ENCODE peak calls at places on chromosomes 3 and 15, in eight cellular contexts. L, X, J, W, E, T, H and Q are unnamed samples.

GRCh38 chr3:5213574-5213966 is 26.1 kb downstream of the EDEM1 start:
- DNase-seq in L (no peak), X (no peak), J (no peak), W (no peak), E (no peak), T (peak; percentile 69), H (no peak), Q (no peak)

GRCh38 chr3:157888040-157888439 is 218.2 kb downstream of the SHOX2 start:
- DNase-seq in L (no peak), X (no peak), J (no peak), W (no peak), E (no peak), T (no peak), H (no peak), Q (no peak)

GRCh38 chr3:134677196-134677986 is 26.6 kb upstream of the KY start:
- DNase-seq in L (peak; percentile 52), X (no peak), J (no peak), W (no peak), E (no peak), T (peak; percentile 79), H (no peak), Q (no peak)

GRCh38 chr3:51954120-51954519 is 1.1 kb upstream of the GPR62 start:
- DNase-seq in L (no peak), X (no peak), J (no peak), W (no peak), E (no peak), T (no peak), H (no peak), Q (no peak)

GRCh38 chr3:138594935-138595259 is 837 bp upstream of the CEP70 start:
- DNase-seq in L (no peak), X (no peak), J (no peak), W (no peak), E (no peak), T (no peak), H (no peak), Q (no peak)

GRCh38 chr3:22089284-22089683 is 338.3 kb upstream of the ZNF385D start:
- DNase-seq in L (peak; percentile 45), X (no peak), J (no peak), W (peak; percentile 7), E (no peak), T (no peak), H (peak; percentile 7), Q (no peak)

GRCh38 chr3:171801738-171802600 is 8.3 kb downstream of the PLD1 start:
- DNase-seq in L (no peak), X (no peak), J (no peak), W (peak; percentile 85), E (peak; percentile 68), T (no peak), H (no peak), Q (no peak)

GRCh38 chr3:194051554-194052175 is 84.3 kb upstream of the HES1 start:
- DNase-seq in L (no peak), X (no peak), J (no peak), W (no peak), E (no peak), T (no peak), H (peak; percentile 56), Q (no peak)

DNA sequence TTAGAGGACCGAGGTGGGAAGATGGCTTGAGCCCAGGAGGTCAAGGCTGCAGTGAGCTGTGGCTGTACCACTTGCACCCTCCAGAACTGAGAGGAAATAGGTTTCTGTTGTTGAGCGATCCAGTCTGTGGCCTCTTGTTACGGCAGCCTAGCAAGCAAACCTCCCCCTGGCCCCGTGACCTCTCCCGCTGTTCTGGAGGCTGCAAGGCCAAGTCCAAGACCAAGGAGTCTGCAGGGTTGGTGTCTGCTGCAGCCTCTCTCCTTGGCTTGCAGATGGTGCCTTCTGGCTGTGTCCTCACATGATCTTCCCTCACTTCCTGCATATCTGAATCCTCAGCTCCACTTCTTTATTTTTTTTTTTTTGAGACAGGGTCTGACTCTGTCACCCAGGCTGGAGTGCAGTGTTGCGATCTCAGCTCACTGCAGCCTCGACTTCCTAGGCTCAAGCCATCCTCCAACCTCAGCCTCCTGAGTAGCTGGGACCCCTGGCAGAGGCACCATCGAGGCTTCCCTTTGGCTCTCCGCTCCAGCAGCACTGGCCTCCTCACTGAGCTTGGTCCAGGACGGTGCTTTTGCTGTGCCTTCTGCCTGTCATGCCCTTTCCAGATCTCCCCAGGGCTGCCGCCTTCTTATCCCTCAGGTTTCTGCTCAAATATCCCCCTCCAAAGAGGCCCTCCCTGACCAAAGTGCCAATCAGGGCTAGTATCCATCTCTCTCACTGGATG is 18.0 kb upstream of the PLXND1 start:
- DNase-seq in L (no peak), X (no peak), J (peak; percentile 78), W (no peak), E (no peak), T (no peak), H (no peak), Q (peak; percentile 64)
- H3K27ac ChIP-seq in L (no peak overlapping the region), X (peak overlapping the region; percentile 100), J (peak overlapping the region; percentile 89), W (no peak overlapping the region), E (no peak overlapping the region), T (no peak overlapping the region), H (peak overlapping the region; percentile 95), Q (peak overlapping the region; percentile 94)

GRCh38 chr15:42048821-42049200 is 28.0 kb upstream of the PLA2G4E start:
- DNase-seq in L (no peak), X (no peak), J (no peak), W (no peak), E (no peak), T (no peak), H (no peak), Q (no peak)

GRCh38 chr15:42045211-42045615 is 24.4 kb upstream of the PLA2G4E start:
- DNase-seq in L (no peak), X (no peak), J (no peak), W (no peak), E (no peak), T (no peak), H (no peak), Q (no peak)

GRCh38 chr15:42050484-42051255 is 29.8 kb upstream of the PLA2G4E start:
- DNase-seq in L (no peak), X (no peak), J (no peak), W (no peak), E (no peak), T (peak; percentile 28), H (no peak), Q (no peak)

GRCh38 chr15:42046597-42046996 is 25.8 kb upstream of the PLA2G4E start:
- DNase-seq in L (no peak), X (no peak), J (no peak), W (no peak), E (no peak), T (no peak), H (no peak), Q (no peak)

DNA sequence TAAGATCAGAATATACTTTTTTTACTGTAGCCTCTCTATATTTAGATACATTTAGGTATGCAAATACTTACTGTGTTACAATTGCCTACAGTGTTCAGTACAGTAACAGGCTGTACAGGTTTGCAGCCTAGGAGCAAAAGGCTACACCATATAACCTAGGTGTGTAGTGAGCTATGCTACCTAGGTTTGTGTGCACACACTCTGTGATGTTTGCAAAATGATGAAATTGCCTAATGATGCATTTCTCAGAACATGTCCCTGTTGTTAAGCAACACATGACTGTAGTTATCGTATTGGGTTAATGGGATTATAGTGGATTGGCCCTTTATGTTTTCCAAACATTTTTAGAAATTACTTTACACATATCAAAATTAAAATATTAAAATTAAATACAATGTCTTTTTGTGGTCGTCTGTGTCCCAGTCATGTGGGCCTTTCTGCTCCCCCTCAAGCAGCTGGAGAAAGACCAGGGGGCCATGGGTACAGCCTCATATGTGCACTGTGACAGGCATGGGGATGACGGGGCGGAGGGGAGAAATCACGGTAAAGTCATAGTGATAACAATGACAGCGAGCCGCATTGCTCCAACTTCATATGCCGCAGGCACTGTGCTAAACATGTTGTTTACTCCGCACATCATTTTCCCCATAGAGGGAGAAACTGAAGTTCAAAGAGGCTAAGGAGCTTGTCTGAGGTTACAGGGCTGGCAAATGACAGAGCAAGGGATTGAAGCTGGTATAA is 27.4 kb upstream of the PLA2G4E start:
- DNase-seq in L (no peak), X (no peak), J (no peak), W (no peak), E (no peak), T (no peak), H (no peak), Q (no peak)
- H3K27ac ChIP-seq in L (no peak overlapping the region), X (no peak overlapping the region), J (no peak overlapping the region), W (no peak overlapping the region), E (no peak overlapping the region), T (no peak overlapping the region), H (no peak overlapping the region), Q (peak overlapping the region; percentile 71)

GRCh38 chr3:186592682-186593081 is 20.2 kb upstream of the AHSG start:
- DNase-seq in L (no peak), X (no peak), J (no peak), W (no peak), E (no peak), T (no peak), H (no peak), Q (no peak)

GRCh38 chr3:186588619-186589018 is 18.1 kb downstream of the DNAJB11 start:
- DNase-seq in L (no peak), X (no peak), J (no peak), W (no peak), E (no peak), T (no peak), H (no peak), Q (no peak)

GRCh38 chr3:186589115-186589514 is 18.6 kb downstream of the DNAJB11 start:
- DNase-seq in L (peak; percentile 42), X (no peak), J (no peak), W (no peak), E (no peak), T (no peak), H (no peak), Q (no peak)

GRCh38 chr3:186590580-186591296 is 20.2 kb downstream of the DNAJB11 start:
- DNase-seq in L (no peak), X (no peak), J (no peak), W (no peak), E (no peak), T (no peak), H (no peak), Q (no peak)

DNA sequence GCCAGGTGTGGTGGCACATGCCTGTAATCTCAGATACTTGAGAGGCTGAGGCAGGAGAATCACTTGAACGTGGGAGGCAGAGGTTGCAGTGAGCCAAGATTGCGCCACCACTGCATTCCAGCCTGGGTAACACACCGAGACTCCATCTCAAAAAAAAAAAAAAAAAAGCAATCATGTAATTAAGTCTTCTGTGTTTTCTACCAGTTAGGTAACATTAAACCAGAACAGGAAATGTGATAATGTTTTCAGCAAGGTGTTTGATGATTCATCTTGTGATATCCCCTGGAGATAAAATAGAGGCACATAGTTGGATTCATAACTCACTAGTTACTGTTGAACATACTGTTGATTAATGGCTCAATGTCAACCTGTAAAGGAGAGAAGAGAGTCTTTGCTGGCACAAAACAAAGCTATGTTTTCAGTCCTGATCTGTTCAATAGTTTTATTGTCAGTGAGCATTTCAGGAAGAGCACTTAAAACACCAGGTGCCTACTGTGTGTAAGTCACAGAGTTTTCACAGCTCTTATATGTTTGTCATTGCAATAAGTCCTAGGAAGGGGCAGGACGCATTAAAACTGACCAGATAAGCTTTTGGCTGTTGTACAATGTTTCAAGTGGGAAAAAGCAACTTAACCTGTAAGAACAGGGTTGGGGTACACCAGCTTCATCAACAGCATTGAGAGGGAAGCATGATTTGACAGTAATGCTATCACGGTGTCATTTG is 19.5 kb downstream of the DNAJB11 start:
- DNase-seq in L (no peak), X (no peak), J (no peak), W (no peak), E (no peak), T (no peak), H (no peak), Q (no peak)
- H3K27ac ChIP-seq in L (no peak overlapping the region), X (no peak overlapping the region), J (no peak overlapping the region), W (no peak overlapping the region), E (no peak overlapping the region), T (no peak overlapping the region), H (no peak overlapping the region), Q (no peak overlapping the region)

GRCh38 chr3:43023766-43024165 is 44.7 kb downstream of the GASK1A start:
- DNase-seq in L (no peak), X (no peak), J (no peak), W (no peak), E (no peak), T (no peak), H (no peak), Q (peak; percentile 49)

GRCh38 chr3:43023066-43023465 is 44.0 kb downstream of the GASK1A start:
- DNase-seq in L (no peak), X (no peak), J (no peak), W (no peak), E (no peak), T (no peak), H (no peak), Q (no peak)

GRCh38 chr3:43022111-43022510 is 43.0 kb downstream of the GASK1A start:
- DNase-seq in L (no peak), X (no peak), J (no peak), W (no peak), E (no peak), T (no peak), H (no peak), Q (peak; percentile 57)

GRCh38 chr3:43025423-43025822 is 46.3 kb downstream of the GASK1A start:
- DNase-seq in L (peak; percentile 52), X (no peak), J (no peak), W (no peak), E (no peak), T (no peak), H (no peak), Q (no peak)

GRCh38 chr3:43024183-43024865 is 45.2 kb downstream of the GASK1A start:
- DNase-seq in L (no peak), X (no peak), J (no peak), W (no peak), E (no peak), T (no peak), H (no peak), Q (no peak)
- H3K27ac ChIP-seq in L (no peak overlapping the region), X (no peak overlapping the region), J (no peak overlapping the region), W (no peak overlapping the region), E (no peak overlapping the region), T (no peak overlapping the region), H (no peak overlapping the region), Q (no peak overlapping the region)